ENCODE peak calls at places on chromosomes 1 and 21, in four cellular contexts. V is osteocyte, S is IMR-90, M is WTC11. X is an unnamed sample.

GRCh38 chr1:54361342-54361741 is 44.9 kb downstream of the SSBP3 start:
- DNase-seq in V (no peak), S (no peak), M (peak), X (no peak)

GRCh38 chr1:205528446-205528886 is 24.0 kb downstream of the CDK18 start:
- DNase-seq in V (no peak), S (no peak), M (no peak), X (no peak)

GRCh38 chr1:96741335-96741734 is 19.8 kb downstream of the PTBP2 start:
- DNase-seq in V (no peak), S (peak), M (no peak), X (no peak)

GRCh38 chr1:169745015-169745861 is 11.4 kb upstream of the SELE start:
- DNase-seq in V (no peak), S (no peak), M (no peak), X (no peak)

GRCh38 chr1:46459315-46459714 is 30.3 kb upstream of the DMBX1 start:
- DNase-seq in V (no peak), S (no peak), M (no peak), X (no peak)

GRCh38 chr1:153397056-153397923 is 6.4 kb upstream of the S100A8 start:
- DNase-seq in V (peak), S (no peak), M (no peak), X (no peak)

GRCh38 chr1:76921590-76921989 is 54.3 kb downstream of the ST6GALNAC5 start:
- DNase-seq in V (no peak), S (no peak), M (no peak), X (no peak)

GRCh38 chr1:1943834-1944570 is 24.9 kb upstream of the TMEM52 start:
- DNase-seq in V (peak), S (no peak), M (peak), X (peak)

GRCh38 chr1:58779837-58780585 is 3.8 kb downstream of the JUN start:
- DNase-seq in V (no peak), S (peak), M (no peak), X (peak)

GRCh38 chr1:211632117-211632807 is 43.2 kb downstream of the NEK2 start:
- DNase-seq in V (no peak), S (no peak), M (no peak), X (no peak)

GRCh38 chr1:160625725-160626498 is 20.9 kb downstream of the SLAMF1 start:
- DNase-seq in V (no peak), S (no peak), M (no peak), X (no peak)

GRCh38 chr1:225554216-225554812 is 98.6 kb downstream of the ENAH start:
- DNase-seq in V (no peak), S (peak), M (no peak), X (peak)

GRCh38 chr1:236156512-236157208 is 14.3 kb downstream of the GPR137B start:
- DNase-seq in V (no peak), S (no peak), M (no peak), X (no peak)

GRCh38 chr1:43769350-43769908 is 62.1 kb downstream of the ST3GAL3 start:
- DNase-seq in V (no peak), S (no peak), M (no peak), X (no peak)

GRCh38 chr1:1360511-1361169 is 2.3 kb upstream of the MXRA8 start:
- DNase-seq in V (no peak), S (peak), M (peak), X (no peak)

GRCh38 chr21:38925923-38926322 is 120.2 kb downstream of the ETS2 start:
- DNase-seq in V (no peak), S (peak), M (no peak), X (no peak)

GRCh38 chr1:203228670-203229069 is 803 bp downstream of the CHIT1 start:
- DNase-seq in V (no peak), S (no peak), M (no peak), X (no peak)

GRCh38 chr21:21750124-21750825 is 752.1 kb downstream of the NCAM2 start:
- DNase-seq in V (no peak), S (no peak), M (no peak), X (no peak)

GRCh38 chr1:117572546-117572945 is 33.3 kb upstream of the TENT5C start:
- DNase-seq in V (no peak), S (no peak), M (no peak), X (no peak)

GRCh38 chr1:10033359-10033845 is 644 bp downstream of the UBE4B start:
- DNase-seq in V (no peak), S (peak), M (peak), X (peak)

GRCh38 chr1:99004270-99005141 is at the start of gene PLPPR5:
- DNase-seq in V (no peak), S (peak), M (peak), X (peak)

GRCh38 chr1:8381618-8382017 is 63.7 kb downstream of the SLC45A1 start:
- DNase-seq in V (no peak), S (no peak), M (no peak), X (no peak)

GRCh38 chr1:53681647-53682368 is 57.2 kb downstream of the GLIS1 start:
- DNase-seq in V (no peak), S (peak), M (peak), X (peak)

GRCh38 chr1:233675893-233676292 is 62.0 kb downstream of the KCNK1 start:
- DNase-seq in V (no peak), S (no peak), M (no peak), X (no peak)
- TF ChIP-seq CTCF in V (no peak), S (no peak), M (no peak), X (no peak)

DNA sequence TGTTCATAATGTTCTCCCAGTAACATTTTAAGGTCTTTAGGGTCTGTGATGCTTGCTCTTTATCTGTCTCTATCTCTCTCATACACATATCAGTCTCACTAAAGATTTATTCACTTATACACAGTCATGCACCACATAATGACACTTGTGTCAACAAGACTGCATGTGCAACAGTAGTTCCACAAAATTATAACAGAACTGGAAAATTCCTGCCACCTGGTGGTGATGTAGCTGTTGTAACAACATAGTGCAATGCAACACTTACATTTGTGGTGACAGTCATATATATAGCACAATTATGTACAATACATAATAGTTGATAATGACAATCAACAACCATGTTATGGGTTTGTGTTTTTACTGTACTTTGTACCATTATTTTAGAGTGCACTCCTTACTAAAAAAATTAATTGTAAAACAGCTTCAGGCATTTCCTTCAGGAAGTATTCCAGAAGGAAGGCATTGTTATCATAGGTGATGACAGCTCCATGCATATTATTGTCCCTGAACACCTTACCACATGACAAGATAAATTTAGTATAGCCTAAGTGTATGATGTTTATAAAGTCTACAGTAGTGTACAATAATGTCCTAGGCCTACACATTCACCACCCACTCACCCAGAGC is 8.1 kb downstream of the TDRD5 start:
- DNase-seq in V (no peak), S (peak), M (no peak), X (peak)
- TF ChIP-seq CTCF in V (peak), S (peak), M (peak), X (peak)

GRCh38 chr1:24045766-24046165 is 65.6 kb upstream of the SRSF10 start:
- DNase-seq in V (no peak), S (no peak), M (no peak), X (no peak)
- TF ChIP-seq CTCF in V (no peak), S (no peak), M (no peak), X (no peak)

GRCh38 chr1:151799179-151800022 is 5.8 kb downstream of the LINGO4 start:
- DNase-seq in V (no peak), S (no peak), M (no peak), X (no peak)
- TF ChIP-seq CTCF in V (no peak), S (no peak), M (no peak), X (no peak)

GRCh38 chr1:6081901-6082300 is 36.2 kb downstream of the KCNAB2 start:
- DNase-seq in V (no peak), S (no peak), M (no peak), X (no peak)

GRCh38 chr1:6083801-6084467 is 38.2 kb downstream of the KCNAB2 start:
- DNase-seq in V (no peak), S (peak), M (no peak), X (no peak)

GRCh38 chr1:6083385-6083784 is 37.7 kb downstream of the KCNAB2 start:
- DNase-seq in V (no peak), S (no peak), M (no peak), X (no peak)

GRCh38 chr1:6080469-6080868 is 34.8 kb downstream of the KCNAB2 start:
- DNase-seq in V (no peak), S (no peak), M (no peak), X (peak)

GRCh38 chr1:6082430-6082971 is 36.8 kb downstream of the KCNAB2 start:
- DNase-seq in V (no peak), S (no peak), M (no peak), X (peak)
- TF ChIP-seq CTCF in V (peak), S (peak), M (no peak), X (peak)

GRCh38 chr1:14925336-14926136 is 228.0 kb upstream of the TMEM51 start:
- DNase-seq in V (no peak), S (no peak), M (no peak), X (no peak)

GRCh38 chr1:14924012-14924452 is 229.5 kb upstream of the TMEM51 start:
- DNase-seq in V (peak), S (peak), M (peak), X (peak)

GRCh38 chr1:14923400-14924011 is 230.0 kb upstream of the TMEM51 start:
- DNase-seq in V (no peak), S (no peak), M (no peak), X (no peak)

GRCh38 chr1:14926214-14926613 is 227.3 kb upstream of the TMEM51 start:
- DNase-seq in V (no peak), S (peak), M (no peak), X (no peak)

DNA sequence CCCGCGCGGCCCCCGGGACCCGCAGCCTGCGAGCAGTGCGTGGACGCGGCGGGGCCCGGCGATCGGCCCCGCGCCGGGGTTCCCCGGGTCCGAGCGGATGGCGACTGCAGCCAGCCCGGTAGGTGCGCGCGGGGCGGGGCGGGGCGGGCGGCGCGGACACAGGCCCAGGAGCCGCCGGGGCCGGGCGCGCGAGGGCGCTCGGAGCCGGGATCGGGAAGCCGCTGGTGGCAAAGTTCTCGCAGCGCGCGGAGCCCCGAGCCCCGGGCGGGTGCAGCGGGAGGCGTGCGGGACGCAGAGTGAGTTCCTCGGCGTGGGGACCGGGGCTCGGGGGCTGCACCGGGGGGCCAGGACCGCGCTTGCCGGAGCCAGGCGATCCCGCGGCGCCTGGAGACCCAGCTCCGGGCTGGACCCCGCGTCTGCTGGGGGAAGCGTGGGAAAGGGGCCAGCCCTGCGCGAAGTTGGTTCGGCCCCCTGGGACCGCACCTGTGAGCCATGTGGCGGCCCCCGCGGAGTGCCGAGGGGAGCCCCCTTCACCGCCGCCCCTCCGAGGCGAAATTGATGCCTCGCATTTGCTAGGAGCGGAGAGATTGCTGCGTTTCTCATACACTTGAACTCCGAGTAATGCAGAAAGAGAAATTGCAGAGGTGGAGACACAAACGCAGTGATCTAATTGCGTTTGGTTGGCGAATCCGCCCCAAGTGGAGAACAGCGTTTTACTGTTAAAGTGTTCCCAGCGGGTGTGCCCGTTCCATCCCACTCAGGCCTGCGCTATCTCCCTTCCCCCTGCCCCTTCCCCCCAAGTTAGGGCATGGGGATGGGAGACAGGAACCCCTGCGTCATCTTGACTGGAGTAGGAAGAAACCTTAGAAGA is 228.9 kb upstream of the TMEM51 start:
- DNase-seq in V (peak), S (peak), M (no peak), X (peak)
- TF ChIP-seq CTCF in V (peak), S (peak), M (no peak), X (no peak)

DNA sequence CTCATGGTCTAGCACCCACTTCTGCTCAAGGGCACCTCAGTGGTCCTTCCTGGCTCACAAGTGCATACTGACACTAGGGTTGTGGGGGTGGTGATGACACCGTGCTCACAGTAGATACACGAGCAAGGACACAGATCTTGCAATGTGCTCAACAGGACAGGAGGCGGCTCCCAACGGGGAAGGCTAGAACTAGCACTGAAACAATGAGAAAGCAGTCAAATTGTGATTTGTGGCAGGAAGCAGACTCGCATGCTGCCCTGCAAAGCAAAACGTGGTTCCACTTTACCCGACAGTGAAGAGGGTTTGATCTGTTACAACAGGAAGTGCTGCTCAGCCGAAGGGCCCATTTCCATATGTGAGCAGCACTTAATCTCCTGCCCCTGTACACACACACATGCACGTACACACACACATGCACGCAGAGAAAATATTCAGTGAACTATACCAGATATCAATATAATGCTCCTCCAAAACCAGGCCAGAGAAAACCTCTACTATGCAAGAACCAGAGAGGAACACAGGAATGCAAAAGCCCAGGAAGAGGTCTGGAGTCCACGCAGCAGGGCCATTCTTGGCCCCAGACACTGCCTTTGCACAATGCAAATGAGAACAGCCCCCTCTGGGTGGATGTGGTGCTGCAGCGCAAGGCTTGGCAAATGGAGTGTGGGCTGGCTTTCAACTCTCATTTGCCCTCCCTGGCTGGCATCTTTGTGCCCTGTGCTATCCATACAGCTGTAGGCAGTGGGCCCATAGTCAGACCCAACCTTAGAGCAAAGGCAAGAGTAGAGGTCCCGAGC is 47.1 kb downstream of the KANK4 start:
- DNase-seq in V (no peak), S (no peak), M (no peak), X (no peak)
- TF ChIP-seq CTCF in V (no peak), S (no peak), M (no peak), X (no peak)

X was measured in Calu3.